ENCODE peak calls at places on chromosomes 5 and 9, in seven cellular contexts. U is Daoy; D is stimulated activated CD4-positive, alpha-beta T cell treated with anti-CD3 and anti-CD28 coated beads, Interleukin-2, amount 100 ng/mL, for 24 hours; B is NCI-H2171; Q is ELR; Z is HFF-Myc; K is glutamatergic neuron. N is an unnamed sample.

GRCh38 chr5:168885324-168886120 is 306.4 kb upstream of the PANK3 start:
- DNase-seq in U (no peak), D (no peak), B (no peak), Q (no peak), Z (no peak), K (peak), N (no peak)

GRCh38 chr5:37847978-37848425 is 8.2 kb upstream of the GDNF start:
- DNase-seq in U (no peak), D (no peak), B (peak), Q (no peak), Z (peak), K (no peak), N (peak)

GRCh38 chr5:110048508-110048907 is 358.8 kb downstream of the MAN2A1 start:
- DNase-seq in U (no peak), D (no peak), B (no peak), Q (no peak), Z (no peak), K (peak), N (no peak)

GRCh38 chr5:111366388-111366787 is 142.2 kb downstream of the CAMK4 start:
- DNase-seq in U (no peak), D (no peak), B (no peak), Q (no peak), Z (no peak), K (no peak), N (no peak)

GRCh38 chr9:114611516-114612271 is 603 bp downstream of the TMEM268 start:
- DNase-seq in U (peak), D (peak), B (peak), Q (peak), Z (no peak), K (peak), N (no peak)

GRCh38 chr5:78046006-78046405 is 248.5 kb downstream of the AP3B1 start:
- DNase-seq in U (no peak), D (no peak), B (no peak), Q (no peak), Z (no peak), K (peak), N (no peak)

GRCh38 chr9:35906923-35907699 is 1.1 kb downstream of the HRCT1 start:
- DNase-seq in U (peak), D (no peak), B (no peak), Q (peak), Z (no peak), K (peak), N (no peak)

GRCh38 chr5:43156388-43156787 is 35.6 kb upstream of the NIM1K start:
- DNase-seq in U (peak), D (no peak), B (no peak), Q (no peak), Z (no peak), K (no peak), N (no peak)

GRCh38 chr9:97773723-97774122 is 76.6 kb upstream of the XPA start:
- DNase-seq in U (peak), D (no peak), B (no peak), Q (peak), Z (no peak), K (no peak), N (no peak)

N was measured in pulmonary artery endothelial cell.